ENCODE peak calls at places on chromosomes 5 and 9, in six cellular contexts. V, F, B, X, P and D are unnamed samples.

GRCh38 chr5:142743677-142744441 is 26.3 kb upstream of the ARHGAP26 start:
- DNase-seq in V (no peak), F (peak), B (no peak), X (no peak), P (no peak), D (no peak)

GRCh38 chr5:168254013-168254693 is 37.3 kb upstream of the WWC1 start:
- DNase-seq in V (no peak), F (no peak), B (no peak), X (no peak), P (no peak), D (no peak)

GRCh38 chr5:149301744-149302380 is 30.2 kb downstream of the AFAP1L1 start:
- DNase-seq in V (no peak), F (no peak), B (no peak), X (no peak), P (no peak), D (no peak)

GRCh38 chr9:127763918-127764384 is 14.5 kb downstream of the SH2D3C start:
- DNase-seq in V (no peak), F (peak), B (no peak), X (peak), P (no peak), D (peak)

GRCh38 chr5:131488463-131488862 is 146.6 kb downstream of the RAPGEF6 start:
- DNase-seq in V (no peak), F (no peak), B (no peak), X (no peak), P (no peak), D (no peak)

GRCh38 chr5:155150012-155150411 is 136.5 kb downstream of the KIF4B start:
- DNase-seq in V (no peak), F (no peak), B (no peak), X (no peak), P (no peak), D (no peak)

GRCh38 chr9:112489039-112489546 is 2.5 kb downstream of the KIAA1958 start:
- DNase-seq in V (no peak), F (peak), B (no peak), X (no peak), P (peak), D (no peak)

GRCh38 chr5:82396396-82396795 is 118.2 kb upstream of the RPS23 start:
- DNase-seq in V (no peak), F (no peak), B (no peak), X (no peak), P (no peak), D (no peak)

GRCh38 chr5:157449011-157449723 is 10.8 kb upstream of the NIPAL4 start:
- DNase-seq in V (no peak), F (no peak), B (no peak), X (no peak), P (no peak), D (peak)

GRCh38 chr5:32027717-32028321 is 146.3 kb downstream of the GOLPH3 start:
- DNase-seq in V (no peak), F (peak), B (peak), X (peak), P (no peak), D (peak)

GRCh38 chr9:109010676-109011655 is 2.3 kb downstream of the CTNNAL1 start:
- DNase-seq in V (no peak), F (no peak), B (peak), X (peak), P (no peak), D (no peak)

GRCh38 chr5:155189981-155190380 is 176.4 kb downstream of the KIF4B start:
- DNase-seq in V (no peak), F (peak), B (no peak), X (peak), P (no peak), D (no peak)

GRCh38 chr5:67855523-67855922 is 360.0 kb upstream of the PIK3R1 start:
- DNase-seq in V (no peak), F (no peak), B (no peak), X (no peak), P (no peak), D (no peak)